ENCODE peak calls at places on chromosomes 6 and 20, in eight cellular contexts. One of them, this sample, is unnamed.

GRCh38 chr6:32194825-32195651 is 2.6 kb upstream of the GPSM3 start:
- DNase-seq in fibroblast of mammary gland: peak; percentile 73
- DNase-seq in ascending aorta: peak; percentile 76
- DNase-seq in A549: peak; percentile 66
- DNase-seq in IMR-90: peak; percentile 62
- DNase-seq in upper lobe of right lung: no peak
- DNase-seq in mammary epithelial cell: peak; percentile 42
- DNase-seq in AG09319: peak; percentile 19
- DNase-seq in this sample: peak; percentile 38

GRCh38 chr6:147127587-147127986 is 76.6 kb upstream of the STXBP5 start:
- DNase-seq in fibroblast of mammary gland: peak; percentile 68
- DNase-seq in ascending aorta: no peak
- DNase-seq in A549: no peak
- DNase-seq in IMR-90: peak; percentile 36
- DNase-seq in upper lobe of right lung: no peak
- DNase-seq in mammary epithelial cell: peak; percentile 35
- DNase-seq in AG09319: no peak
- DNase-seq in this sample: no peak

GRCh38 chr6:162058281-162058875 is 669.2 kb downstream of the PRKN start:
- DNase-seq in fibroblast of mammary gland: peak; percentile 4
- DNase-seq in ascending aorta: no peak
- DNase-seq in A549: peak; percentile 93
- DNase-seq in IMR-90: no peak
- DNase-seq in upper lobe of right lung: no peak
- DNase-seq in mammary epithelial cell: peak; percentile 93
- DNase-seq in AG09319: no peak
- DNase-seq in this sample: peak; percentile 19

GRCh38 chr6:138483911-138484731 is 15.2 kb downstream of the NHSL1 start:
- DNase-seq in fibroblast of mammary gland: no peak
- DNase-seq in ascending aorta: no peak
- DNase-seq in A549: no peak
- DNase-seq in IMR-90: no peak
- DNase-seq in upper lobe of right lung: no peak
- DNase-seq in mammary epithelial cell: no peak
- DNase-seq in AG09319: no peak
- DNase-seq in this sample: no peak

GRCh38 chr6:53432318-53433161 is 83.8 kb upstream of the ELOVL5 start:
- DNase-seq in fibroblast of mammary gland: peak; percentile 97
- DNase-seq in ascending aorta: no peak
- DNase-seq in A549: peak; percentile 63
- DNase-seq in IMR-90: peak; percentile 81
- DNase-seq in upper lobe of right lung: no peak
- DNase-seq in mammary epithelial cell: peak; percentile 65
- DNase-seq in AG09319: no peak
- DNase-seq in this sample: peak; percentile 25

GRCh38 chr6:38871745-38872568 is 156.8 kb downstream of the DNAH8 start:
- DNase-seq in fibroblast of mammary gland: peak; percentile 50
- DNase-seq in ascending aorta: no peak
- DNase-seq in A549: peak; percentile 38
- DNase-seq in IMR-90: peak; percentile 36
- DNase-seq in upper lobe of right lung: no peak
- DNase-seq in mammary epithelial cell: peak; percentile 34
- DNase-seq in AG09319: no peak
- DNase-seq in this sample: peak; percentile 34

GRCh38 chr20:51528263-51529026 is 14.1 kb downstream of the NFATC2 start:
- DNase-seq in fibroblast of mammary gland: no peak
- DNase-seq in ascending aorta: no peak
- DNase-seq in A549: no peak
- DNase-seq in IMR-90: no peak
- DNase-seq in upper lobe of right lung: no peak
- DNase-seq in mammary epithelial cell: no peak
- DNase-seq in AG09319: no peak
- DNase-seq in this sample: no peak

GRCh38 chr6:73969982-73970960 is 274.3 kb downstream of the CD109 start:
- DNase-seq in fibroblast of mammary gland: peak; percentile 66
- DNase-seq in ascending aorta: no peak
- DNase-seq in A549: peak; percentile 40
- DNase-seq in IMR-90: peak; percentile 67
- DNase-seq in upper lobe of right lung: no peak
- DNase-seq in mammary epithelial cell: peak; percentile 54
- DNase-seq in AG09319: no peak
- DNase-seq in this sample: peak; percentile 57

GRCh38 chr6:37308084-37308817 is 45.5 kb upstream of the RNF8 start:
- DNase-seq in fibroblast of mammary gland: peak; percentile 61
- DNase-seq in ascending aorta: peak; percentile 72
- DNase-seq in A549: no peak
- DNase-seq in IMR-90: peak; percentile 76
- DNase-seq in upper lobe of right lung: no peak
- DNase-seq in mammary epithelial cell: no peak
- DNase-seq in AG09319: no peak
- DNase-seq in this sample: no peak

GRCh38 chr20:53394433-53394832 is 199.2 kb downstream of the ZNF217 start:
- DNase-seq in fibroblast of mammary gland: no peak
- DNase-seq in ascending aorta: no peak
- DNase-seq in A549: no peak
- DNase-seq in IMR-90: no peak
- DNase-seq in upper lobe of right lung: no peak
- DNase-seq in mammary epithelial cell: no peak
- DNase-seq in AG09319: no peak
- DNase-seq in this sample: no peak

GRCh38 chr20:53386186-53386681 is 207.4 kb downstream of the ZNF217 start:
- DNase-seq in fibroblast of mammary gland: no peak
- DNase-seq in ascending aorta: no peak
- DNase-seq in A549: no peak
- DNase-seq in IMR-90: no peak
- DNase-seq in upper lobe of right lung: no peak
- DNase-seq in mammary epithelial cell: no peak
- DNase-seq in AG09319: no peak
- DNase-seq in this sample: no peak

GRCh38 chr20:53389516-53389915 is 204.1 kb downstream of the ZNF217 start:
- DNase-seq in fibroblast of mammary gland: no peak
- DNase-seq in ascending aorta: no peak
- DNase-seq in A549: no peak
- DNase-seq in IMR-90: no peak
- DNase-seq in upper lobe of right lung: no peak
- DNase-seq in mammary epithelial cell: no peak
- DNase-seq in AG09319: no peak
- DNase-seq in this sample: no peak

GRCh38 chr20:53387983-53388675 is 205.5 kb downstream of the ZNF217 start:
- DNase-seq in fibroblast of mammary gland: no peak
- DNase-seq in ascending aorta: no peak
- DNase-seq in A549: no peak
- DNase-seq in IMR-90: no peak
- DNase-seq in upper lobe of right lung: no peak
- DNase-seq in mammary epithelial cell: no peak
- DNase-seq in AG09319: no peak
- DNase-seq in this sample: no peak

GRCh38 chr20:53390780-53391179 is 202.9 kb downstream of the ZNF217 start:
- DNase-seq in fibroblast of mammary gland: no peak
- DNase-seq in ascending aorta: no peak
- DNase-seq in A549: no peak
- DNase-seq in IMR-90: no peak
- DNase-seq in upper lobe of right lung: no peak
- DNase-seq in mammary epithelial cell: no peak
- DNase-seq in AG09319: no peak
- DNase-seq in this sample: no peak
- TF ChIP-seq CTCF in fibroblast of mammary gland: no peak
- TF ChIP-seq CTCF in ascending aorta: no peak
- TF ChIP-seq CTCF in A549: no peak
- TF ChIP-seq CTCF in IMR-90: no peak
- TF ChIP-seq CTCF in upper lobe of right lung: no peak
- TF ChIP-seq CTCF in mammary epithelial cell: no peak
- TF ChIP-seq CTCF in AG09319: no peak
- TF ChIP-seq CTCF in this sample: no peak

DNA sequence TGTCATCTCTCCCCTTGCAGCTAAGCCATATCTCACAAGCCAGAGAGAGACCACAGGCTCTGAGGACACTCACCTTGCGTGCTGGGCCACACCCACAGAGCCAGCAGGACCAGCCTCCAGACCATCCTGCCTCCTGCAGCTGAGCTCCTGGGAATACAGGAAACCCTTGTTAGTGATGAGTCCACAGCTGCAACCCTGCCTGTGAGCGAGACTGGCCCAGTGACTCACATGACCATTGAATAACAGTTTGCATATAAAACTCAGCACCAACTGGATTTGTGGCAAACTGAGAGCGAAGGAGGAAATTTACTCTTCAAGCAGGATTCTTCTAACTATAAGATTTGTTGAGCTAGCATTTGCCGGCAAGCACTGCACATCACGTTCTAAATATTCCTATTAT is 3.0 kb downstream of the THBS2 start:
- DNase-seq in fibroblast of mammary gland: peak; percentile 96
- DNase-seq in ascending aorta: peak; percentile 80
- DNase-seq in A549: peak; percentile 16
- DNase-seq in IMR-90: peak; percentile 95
- DNase-seq in upper lobe of right lung: no peak
- DNase-seq in mammary epithelial cell: peak; percentile 94
- DNase-seq in AG09319: peak; percentile 62
- DNase-seq in this sample: peak; percentile 70
- TF ChIP-seq CTCF in fibroblast of mammary gland: no peak
- TF ChIP-seq CTCF in ascending aorta: no peak
- TF ChIP-seq CTCF in A549: no peak
- TF ChIP-seq CTCF in IMR-90: no peak
- TF ChIP-seq CTCF in upper lobe of right lung: no peak
- TF ChIP-seq CTCF in mammary epithelial cell: no peak
- TF ChIP-seq CTCF in AG09319: no peak
- TF ChIP-seq CTCF in this sample: no peak

GRCh38 chr6:122049341-122049740 is 350.1 kb upstream of the HSF2 start:
- DNase-seq in fibroblast of mammary gland: peak; percentile 44
- DNase-seq in ascending aorta: no peak
- DNase-seq in A549: no peak
- DNase-seq in IMR-90: peak; percentile 38
- DNase-seq in upper lobe of right lung: no peak
- DNase-seq in mammary epithelial cell: peak; percentile 47
- DNase-seq in AG09319: no peak
- DNase-seq in this sample: peak; percentile 6
- TF ChIP-seq CTCF in fibroblast of mammary gland: no peak
- TF ChIP-seq CTCF in ascending aorta: no peak
- TF ChIP-seq CTCF in A549: no peak
- TF ChIP-seq CTCF in IMR-90: no peak
- TF ChIP-seq CTCF in upper lobe of right lung: no peak
- TF ChIP-seq CTCF in mammary epithelial cell: no peak
- TF ChIP-seq CTCF in AG09319: no peak
- TF ChIP-seq CTCF in this sample: no peak

DNA sequence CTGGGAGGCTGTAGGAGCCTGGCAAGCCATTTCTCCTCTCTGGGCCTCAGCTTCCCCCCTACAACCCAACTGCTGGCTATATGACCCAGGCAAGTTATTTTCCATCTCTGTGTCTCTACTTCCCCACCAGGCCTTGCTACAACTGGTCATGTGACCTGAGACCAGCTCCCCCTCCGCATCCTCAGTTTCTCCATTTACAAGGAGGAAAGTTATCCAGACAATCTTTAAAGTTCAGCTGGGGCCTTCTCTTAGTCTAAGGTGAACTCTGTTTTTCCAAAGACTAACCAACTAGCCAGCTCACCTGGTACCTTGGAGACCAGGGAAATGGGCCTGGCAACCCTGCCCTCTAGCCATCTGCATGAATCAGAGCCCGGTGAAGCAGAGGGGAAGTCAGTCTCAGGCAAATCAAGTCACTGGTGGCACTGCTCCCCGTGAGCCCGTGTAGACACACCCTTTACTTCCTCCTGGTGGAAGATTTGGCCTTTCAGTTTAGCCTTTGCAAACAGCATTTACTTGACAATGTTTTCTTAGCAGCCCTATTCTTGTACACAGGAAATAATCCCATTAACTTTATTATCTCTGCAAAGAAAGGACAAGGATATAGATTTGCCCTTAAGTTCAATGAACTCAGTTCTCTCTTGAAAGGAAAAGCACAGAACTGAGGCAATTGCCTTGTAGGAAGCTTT is 157.7 kb downstream of the VEGFA start:
- DNase-seq in fibroblast of mammary gland: no peak
- DNase-seq in ascending aorta: no peak
- DNase-seq in A549: no peak
- DNase-seq in IMR-90: no peak
- DNase-seq in upper lobe of right lung: peak; percentile 41
- DNase-seq in mammary epithelial cell: peak; percentile 56
- DNase-seq in AG09319: no peak
- DNase-seq in this sample: peak; percentile 10
- TF ChIP-seq CTCF in fibroblast of mammary gland: no peak
- TF ChIP-seq CTCF in ascending aorta: no peak
- TF ChIP-seq CTCF in A549: no peak
- TF ChIP-seq CTCF in IMR-90: peak; percentile 7
- TF ChIP-seq CTCF in upper lobe of right lung: no peak
- TF ChIP-seq CTCF in mammary epithelial cell: no peak
- TF ChIP-seq CTCF in AG09319: no peak
- TF ChIP-seq CTCF in this sample: no peak

This sample was measured in RWPE1.